ENCODE peak calls at places on chromosomes 6 and 20, in nine cellular contexts. V, A, Z, G, C, J, B, Y and E are unnamed samples.

GRCh38 chr20:54228841-54229240 is 21.0 kb downstream of the PFDN4 start:
- DNase-seq in V (no peak), A (no peak), Z (peak; percentile 68), G (no peak), C (no peak), J (no peak), B (no peak), Y (no peak), E (no peak)

GRCh38 chr6:147382945-147383554 is 125.4 kb upstream of the SAMD5 start:
- DNase-seq in V (peak; percentile 31), A (peak; percentile 26), Z (peak; percentile 34), G (no peak), C (no peak), J (no peak), B (peak; percentile 11), Y (no peak), E (no peak)

GRCh38 chr6:132259070-132259469 is 142.2 kb downstream of the MOXD1 start:
- DNase-seq in V (peak; percentile 30), A (no peak), Z (peak; percentile 49), G (no peak), C (no peak), J (no peak), B (peak; percentile 43), Y (no peak), E (no peak)

GRCh38 chr6:41356838-41357237 is 21.4 kb downstream of the NCR2 start:
- DNase-seq in V (no peak), A (no peak), Z (no peak), G (no peak), C (no peak), J (no peak), B (no peak), Y (no peak), E (no peak)

GRCh38 chr6:94859924-94860323 is 717.4 kb upstream of the MANEA start:
- DNase-seq in V (no peak), A (no peak), Z (no peak), G (no peak), C (no peak), J (no peak), B (no peak), Y (no peak), E (no peak)

GRCh38 chr20:62426678-62427077 is 661 bp downstream of the RBBP8NL start:
- DNase-seq in V (peak; percentile 67), A (no peak), Z (no peak), G (no peak), C (no peak), J (no peak), B (no peak), Y (no peak), E (no peak)

GRCh38 chr6:111581957-111582356 is 23.7 kb downstream of the TRAF3IP2 start:
- DNase-seq in V (no peak), A (no peak), Z (no peak), G (no peak), C (no peak), J (no peak), B (no peak), Y (no peak), E (no peak)

GRCh38 chr6:126188271-126188909 is 151.5 kb upstream of the CENPW start:
- DNase-seq in V (no peak), A (no peak), Z (peak; percentile 43), G (no peak), C (no peak), J (no peak), B (no peak), Y (no peak), E (no peak)

GRCh38 chr6:10415593-10416480 is 963 bp upstream of the TFAP2A start:
- DNase-seq in V (no peak), A (no peak), Z (no peak), G (no peak), C (no peak), J (no peak), B (no peak), Y (no peak), E (no peak)

GRCh38 chr6:35209622-35210289 is 4.0 kb upstream of the SCUBE3 start:
- DNase-seq in V (no peak), A (no peak), Z (no peak), G (no peak), C (no peak), J (no peak), B (no peak), Y (no peak), E (no peak)

GRCh38 chr6:169780571-169781091 is 29.2 kb downstream of the ERMARD start:
- DNase-seq in V (no peak), A (no peak), Z (peak; percentile 82), G (no peak), C (no peak), J (no peak), B (no peak), Y (peak; percentile 58), E (no peak)

GRCh38 chr6:90000864-90001731 is 106.8 kb downstream of the GJA10 start:
- DNase-seq in V (no peak), A (peak; percentile 13), Z (peak; percentile 84), G (no peak), C (peak; percentile 75), J (no peak), B (no peak), Y (no peak), E (no peak)

DNA sequence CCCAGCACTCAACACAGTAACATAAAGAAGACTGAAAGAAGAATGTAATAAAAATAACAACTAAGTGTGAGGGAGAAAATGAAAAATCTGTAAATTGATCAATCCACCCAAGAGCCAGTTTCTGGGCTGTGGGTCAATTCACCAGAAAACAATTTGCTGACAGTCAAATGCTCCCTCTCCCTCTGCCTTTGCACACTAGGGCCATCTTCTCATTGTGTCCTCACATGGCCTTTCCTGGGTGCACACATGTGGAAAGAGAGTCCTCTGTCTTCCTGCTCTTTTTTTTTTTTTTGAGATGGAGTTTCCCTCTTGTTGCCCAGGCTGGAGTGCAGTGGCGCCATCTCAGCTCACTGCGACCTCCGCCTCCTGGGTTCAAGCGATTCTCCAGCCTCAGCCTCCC is 53.9 kb upstream of the PRND start:
- DNase-seq in V (no peak), A (no peak), Z (no peak), G (no peak), C (no peak), J (no peak), B (no peak), Y (no peak), E (no peak)
- TF ChIP-seq CTCF in V (no peak), A (no peak), Z (no peak), G (no peak), C (no peak), J (no peak), B (no peak), Y (no peak), E (no peak)

GRCh38 chr6:45109551-45109950 is 218.6 kb upstream of the RUNX2 start:
- DNase-seq in V (no peak), A (no peak), Z (no peak), G (no peak), C (no peak), J (no peak), B (peak; percentile 15), Y (no peak), E (no peak)

GRCh38 chr6:45105170-45105820 is 222.8 kb upstream of the RUNX2 start:
- DNase-seq in V (no peak), A (no peak), Z (peak; percentile 8), G (no peak), C (no peak), J (no peak), B (no peak), Y (no peak), E (no peak)

GRCh38 chr6:45104429-45104828 is 223.7 kb upstream of the RUNX2 start:
- DNase-seq in V (no peak), A (no peak), Z (no peak), G (no peak), C (no peak), J (no peak), B (no peak), Y (no peak), E (no peak)
- TF ChIP-seq CTCF in V (no peak), A (no peak), Z (no peak), G (no peak), C (no peak), J (no peak), B (no peak), Y (no peak), E (no peak)

DNA sequence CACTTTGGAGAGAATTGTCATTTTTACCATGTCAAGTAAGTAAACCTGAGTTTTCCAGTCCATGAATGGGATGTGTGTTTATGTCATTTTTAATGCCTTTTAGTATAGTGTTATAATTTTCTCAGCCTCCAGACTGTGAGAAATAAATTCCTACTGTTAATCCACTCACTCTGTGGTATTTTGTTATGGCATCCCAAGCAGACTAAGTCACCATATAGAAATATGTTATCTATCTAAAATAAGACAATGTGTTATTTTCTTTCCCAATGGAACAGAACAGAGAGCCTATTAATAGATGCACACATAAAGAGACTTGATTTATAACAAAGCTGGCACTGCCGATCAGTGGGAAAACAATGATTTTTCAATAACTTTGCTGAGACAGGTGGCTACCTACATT is 70.2 kb upstream of the SLC4A11 start:
- DNase-seq in V (no peak), A (no peak), Z (no peak), G (no peak), C (no peak), J (no peak), B (no peak), Y (no peak), E (no peak)
- TF ChIP-seq CTCF in V (no peak), A (no peak), Z (no peak), G (no peak), C (no peak), J (no peak), B (no peak), Y (no peak), E (no peak)

DNA sequence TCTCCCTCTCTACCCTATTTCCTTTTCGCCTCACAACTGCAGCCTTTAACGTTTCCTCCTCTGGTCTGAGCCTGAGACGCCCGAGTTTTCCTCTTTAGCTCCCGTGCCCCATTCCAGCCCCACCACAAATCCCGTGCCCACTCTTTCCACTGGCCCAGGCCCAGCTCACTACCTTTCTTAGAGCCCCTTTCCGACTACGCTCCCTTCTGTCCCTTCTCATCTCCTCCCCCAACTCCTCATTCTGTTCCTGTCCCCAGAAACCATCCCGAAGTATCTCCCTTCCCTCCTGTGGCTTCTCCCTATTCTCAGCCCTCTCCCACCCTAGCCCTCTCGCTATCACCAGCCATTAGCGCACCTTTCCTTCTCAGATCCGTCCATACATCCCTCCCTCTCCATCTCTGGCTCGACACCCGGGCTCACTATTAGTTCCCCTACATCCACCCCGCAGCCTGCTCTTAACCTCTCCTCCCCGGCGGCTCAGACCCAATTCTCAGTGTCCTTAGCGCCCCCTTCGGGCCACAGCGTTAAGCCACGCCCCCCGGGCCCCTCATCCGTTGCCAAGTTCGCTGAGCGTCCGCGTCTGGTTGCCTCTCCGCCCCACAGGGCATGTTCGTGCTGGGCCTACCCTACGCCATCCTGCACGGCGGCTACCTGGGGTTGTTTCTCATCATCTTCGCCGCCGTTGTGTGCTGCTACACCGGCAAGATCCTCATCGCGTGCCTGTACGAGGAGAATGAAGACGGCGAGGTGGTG is 2.7 kb downstream of the SLC32A1 start:
- DNase-seq in V (peak; percentile 93), A (peak; percentile 81), Z (no peak), G (no peak), C (no peak), J (no peak), B (no peak), Y (no peak), E (peak; percentile 81)
- TF ChIP-seq CTCF in V (peak; percentile 77), A (peak; percentile 67), Z (peak; percentile 19), G (no peak), C (no peak), J (no peak), B (peak; percentile 13), Y (peak; percentile 7), E (peak; percentile 54)